ENCODE peak calls at places on chromosomes 3 and 15, in eight cellular contexts. N, M, H, I, O, G, W and L are unnamed samples.

GRCh38 chr3:23764407-23764806 is 41.3 kb upstream of the UBE2E1 start:
- DNase-seq in N (no peak), M (no peak), H (no peak), I (no peak), O (no peak), G (no peak), W (no peak), L (no peak)

GRCh38 chr3:106088270-106088669 is 219.5 kb upstream of the CBLB start:
- DNase-seq in N (no peak), M (no peak), H (peak), I (no peak), O (no peak), G (no peak), W (no peak), L (no peak)

GRCh38 chr3:194274424-194275085 is 76.6 kb downstream of the CPN2 start:
- DNase-seq in N (no peak), M (no peak), H (no peak), I (no peak), O (no peak), G (no peak), W (peak), L (no peak)

GRCh38 chr3:11146771-11147363 is 7.4 kb upstream of the HRH1 start:
- DNase-seq in N (no peak), M (no peak), H (no peak), I (no peak), O (no peak), G (no peak), W (no peak), L (no peak)

GRCh38 chr3:47370887-47371697 is 9.7 kb upstream of the PTPN23 start:
- DNase-seq in N (no peak), M (peak), H (no peak), I (no peak), O (no peak), G (no peak), W (no peak), L (no peak)

GRCh38 chr15:40150163-40150925 is 10.5 kb upstream of the BUB1B start:
- DNase-seq in N (no peak), M (no peak), H (peak), I (peak), O (peak), G (peak), W (peak), L (no peak)

GRCh38 chr3:55720614-55721013 is 233.5 kb upstream of the WNT5A start:
- DNase-seq in N (no peak), M (no peak), H (no peak), I (no peak), O (peak), G (no peak), W (peak), L (no peak)

GRCh38 chr3:189275852-189276251 is 104.1 kb downstream of the TPRG1 start:
- DNase-seq in N (no peak), M (no peak), H (no peak), I (no peak), O (no peak), G (no peak), W (no peak), L (no peak)

GRCh38 chr3:61979645-61980430 is 393.5 kb downstream of the FEZF2 start:
- DNase-seq in N (no peak), M (no peak), H (no peak), I (no peak), O (no peak), G (peak), W (no peak), L (no peak)